ENCODE peak calls at places on chromosomes 12 and 14, in five cellular contexts. Y is neuronal stem cell, Q is H1, D is mesenchymal stem cell, B is trophoblast cell. N is an unnamed sample.

GRCh38 chr14:54889919-54890318 is 12.7 kb downstream of the GCH1 start:
- DNase-seq in Y (no peak), Q (no peak), D (no peak), B (no peak), N (no peak)

GRCh38 chr14:39055786-39056474 is 47.1 kb downstream of the SEC23A start:
- DNase-seq in B (no peak), D (no peak), Y (no peak), Q (no peak), N (no peak)

GRCh38 chr12:57864811-57865751 is 18.6 kb upstream of the CTDSP2 start:
- DNase-seq in B (peak; percentile 46), D (peak; percentile 88), Q (peak; percentile 73), Y (no peak), N (no peak)

GRCh38 chr14:91140672-91141071 is 26.8 kb downstream of the DGLUCY start:
- DNase-seq in B (peak; percentile 48), D (peak; percentile 13), Q (no peak), Y (peak; percentile 15), N (peak; percentile 70)

GRCh38 chr12:5026342-5026938 is 17.2 kb upstream of the KCNA5 start:
- DNase-seq in D (no peak), Y (no peak), B (no peak), Q (no peak), N (no peak)

GRCh38 chr14:66231823-66232222 is 254.3 kb upstream of the CCDC196 start:
- DNase-seq in B (no peak), Q (no peak), D (no peak), Y (no peak), N (no peak)

GRCh38 chr14:65035049-65035448 is 48.4 kb downstream of the FNTB start:
- DNase-seq in B (no peak), Y (no peak), D (no peak), Q (no peak), N (no peak)

GRCh38 chr14:69701857-69702256 is 65.1 kb upstream of the SRSF5 start:
- DNase-seq in D (no peak), B (no peak), Y (no peak), Q (no peak), N (no peak)

GRCh38 chr12:88339254-88339949 is 197.3 kb downstream of the TMTC3 start:
- DNase-seq in B (no peak), Q (no peak), D (peak; percentile 72), Y (no peak), N (no peak)

GRCh38 chr14:45185110-45185814 is 49.5 kb downstream of the FANCM start:
- DNase-seq in Y (no peak), Q (no peak), B (no peak), D (no peak), N (no peak)

GRCh38 chr14:73818821-73819220 is 32.8 kb upstream of the PTGR2 start:
- DNase-seq in D (no peak), Q (no peak), Y (no peak), B (no peak), N (no peak)

GRCh38 chr14:68384335-68384734 is 408.5 kb downstream of the ZFP36L1 start:
- DNase-seq in Y (no peak), D (peak; percentile 54), Q (no peak), B (no peak), N (no peak)

GRCh38 chr12:46524778-46525177 is 152.2 kb upstream of the SLC38A2 start:
- DNase-seq in B (no peak), Q (no peak), Y (no peak), D (peak; percentile 96), N (no peak)

GRCh38 chr12:30985814-30986452 is 59.4 kb downstream of the TSPAN11 start:
- DNase-seq in Q (peak; percentile 85), B (peak; percentile 36), D (peak; percentile 57), Y (peak; percentile 38), N (peak; percentile 85)

GRCh38 chr14:99807413-99808132 is 14.4 kb downstream of the EML1 start:
- DNase-seq in Q (no peak), B (no peak), D (no peak), Y (no peak), N (peak; percentile 52)

GRCh38 chr12:49942512-49942893 is 8.0 kb upstream of the AQP2 start:
- DNase-seq in D (no peak), B (no peak), Q (no peak), Y (no peak), N (no peak)

GRCh38 chr12:132559652-132560420 is 50.5 kb downstream of the LRCOL1 start:
- DNase-seq in Q (peak; percentile 77), Y (no peak), B (no peak), D (peak; percentile 38), N (peak; percentile 69)

GRCh38 chr14:53711205-53711604 is 245.4 kb downstream of the BMP4 start:
- DNase-seq in B (no peak), D (no peak), Y (no peak), Q (no peak), N (no peak)

GRCh38 chr12:132702640-132703039 is 8.0 kb upstream of the PGAM5 start:
- DNase-seq in Y (no peak), B (no peak), D (no peak), Q (no peak), N (no peak)

GRCh38 chr12:39165338-39165737 is 259.9 kb upstream of the CPNE8 start:
- DNase-seq in D (no peak), Q (no peak), Y (no peak), B (no peak), N (no peak)

GRCh38 chr12:92208613-92209121 is 63.0 kb upstream of the BTG1 start:
- DNase-seq in D (peak; percentile 73), Q (no peak), Y (no peak), B (no peak), N (no peak)

GRCh38 chr12:14915736-14916135 is 22.6 kb downstream of the ERP27 start:
- DNase-seq in B (no peak), Q (no peak), D (no peak), Y (no peak), N (no peak)

GRCh38 chr12:124551268-124552144 is 15.9 kb downstream of the NCOR2 start:
- DNase-seq in D (peak; percentile 68), Q (no peak), Y (no peak), B (peak; percentile 36), N (peak; percentile 83)

GRCh38 chr14:49999216-49999761 is 106.4 kb downstream of the ARF6 start:
- DNase-seq in Y (no peak), Q (no peak), B (peak; percentile 83), D (peak; percentile 96), N (peak; percentile 42)

GRCh38 chr12:91926810-91927209 is 218.8 kb downstream of the BTG1 start:
- DNase-seq in D (peak; percentile 92), B (no peak), Q (no peak), Y (no peak), N (no peak)

DNA sequence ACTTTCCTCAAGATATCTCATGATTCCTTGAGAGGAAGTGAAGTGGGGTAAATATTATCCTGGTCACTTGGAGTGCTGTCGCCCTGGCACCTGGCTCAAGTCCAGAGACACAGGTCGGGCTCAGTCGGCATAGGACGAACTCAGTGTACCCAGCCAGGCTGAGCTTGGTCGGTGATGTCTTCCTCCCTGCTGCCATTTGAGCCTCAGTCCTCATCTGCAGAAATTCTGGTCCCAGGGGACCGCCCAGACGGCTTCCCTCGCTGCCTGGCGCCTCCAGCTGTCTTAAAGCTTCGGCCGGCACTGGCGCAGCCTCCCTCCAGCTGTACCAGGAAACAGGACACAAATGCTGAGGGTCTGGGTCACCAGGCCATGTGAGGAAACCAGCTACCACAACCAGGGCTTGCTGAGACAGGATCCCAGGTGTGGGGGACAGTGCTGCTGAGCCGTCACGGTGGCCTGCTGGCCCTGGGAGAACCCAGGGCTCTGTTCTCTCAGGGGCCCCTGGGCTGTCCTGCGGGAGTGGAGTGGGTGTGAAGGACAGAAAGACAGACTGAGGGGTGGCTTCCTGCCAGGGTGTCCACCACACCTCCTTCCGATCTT is 5.0 kb upstream of the KLC1 start:
- DNase-seq in D (no peak), Q (no peak), Y (no peak), B (no peak), N (no peak)
- H3K14ac ChIP-seq in D (no peak overlapping the region), Q (no peak overlapping the region), Y (no peak overlapping the region), B (no peak overlapping the region), N (no peak overlapping the region)

GRCh38 chr12:130606245-130606644 is 109.9 kb downstream of the RIMBP2 start:
- DNase-seq in B (no peak), D (no peak), Q (no peak), Y (no peak), N (no peak)
- H3K4me2 ChIP-seq in B (no peak overlapping the region), D (no peak overlapping the region), Q (no peak overlapping the region), Y (no peak overlapping the region), N (no peak overlapping the region)

DNA sequence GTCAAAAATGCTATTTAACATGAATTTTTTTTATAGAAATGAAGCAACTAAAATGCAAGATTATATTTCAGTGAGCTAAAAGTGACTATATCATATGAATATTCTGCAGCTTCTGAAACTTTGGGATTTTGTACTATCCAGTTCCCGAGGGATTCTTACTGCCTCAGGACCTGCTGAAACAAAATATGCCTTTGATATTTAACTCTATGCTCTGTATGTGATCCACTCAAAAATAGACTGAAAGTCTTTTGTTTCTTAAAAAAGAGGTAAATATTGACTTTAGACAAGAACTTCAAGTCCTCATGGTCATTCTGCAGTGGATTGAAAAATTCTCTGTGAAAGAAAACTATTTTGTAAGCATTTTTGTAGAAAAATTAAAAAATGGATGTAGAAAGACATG is 22.4 kb downstream of the CNTN1 start:
- DNase-seq in Y (no peak), D (no peak), Q (no peak), B (no peak), N (no peak)
- H2BK12ac ChIP-seq in Y (no peak overlapping the region), D (no peak overlapping the region), Q (no peak overlapping the region), B (no peak overlapping the region), N (no peak overlapping the region)

GRCh38 chr14:23322568-23323517 is 1.6 kb downstream of the PABPN1 start:
- DNase-seq in Y (no peak), Q (no peak), B (no peak), D (no peak), N (no peak)
- H3K14ac ChIP-seq in Y (no peak overlapping the region), Q (no peak overlapping the region), B (no peak overlapping the region), D (no peak overlapping the region), N (no peak overlapping the region)

GRCh38 chr12:2256453-2256852 is 203.7 kb downstream of the CACNA1C start:
- DNase-seq in Q (no peak), Y (no peak), D (peak; percentile 90), B (no peak), N (no peak)
- H3K4me2 ChIP-seq in Q (no peak overlapping the region), Y (no peak overlapping the region), D (no peak overlapping the region), B (no peak overlapping the region), N (no peak overlapping the region)

GRCh38 chr12:68815232-68815927 is 7.4 kb downstream of the MDM2 start:
- DNase-seq in B (no peak), Q (no peak), D (no peak), Y (no peak), N (no peak)
- H2BK12ac ChIP-seq in B (no peak overlapping the region), Q (no peak overlapping the region), D (no peak overlapping the region), Y (no peak overlapping the region), N (no peak overlapping the region)

GRCh38 chr14:56810341-56810740 is at the start of gene OTX2:
- DNase-seq in D (no peak), Y (no peak), B (no peak), Q (no peak), N (no peak)
- H3K14ac ChIP-seq in D (no peak within 1 kb of the TSS), Y (no peak within 1 kb of the TSS), B (no peak within 1 kb of the TSS), Q (no peak within 1 kb of the TSS), N (no peak within 1 kb of the TSS)

GRCh38 chr12:26345471-26346003 is 150.2 kb downstream of the SSPN start:
- DNase-seq in Y (no peak), D (no peak), B (no peak), Q (no peak), N (no peak)
- H3K4me2 ChIP-seq in Y (no peak overlapping the region), D (no peak overlapping the region), B (no peak overlapping the region), Q (no peak overlapping the region), N (no peak overlapping the region)

GRCh38 chr12:83642205-83642604 is 955.5 kb downstream of the TMTC2 start:
- DNase-seq in B (no peak), D (no peak), Y (no peak), Q (no peak), N (no peak)

GRCh38 chr12:83641789-83642188 is 955.1 kb downstream of the TMTC2 start:
- DNase-seq in D (no peak), Y (no peak), Q (no peak), B (peak; percentile 10), N (no peak)
- H2BK12ac ChIP-seq in D (no peak overlapping the region), Y (no peak overlapping the region), Q (no peak overlapping the region), B (no peak overlapping the region), N (no peak overlapping the region)

N was measured in H9.